ENCODE peak calls at places on chromosomes 13 and 19, in seven cellular contexts. One of them, this sample, is unnamed.

GRCh38 chr19:8631425-8631819 is 989 bp downstream of the NFILZ start:
- DNase-seq in prostate gland: no peak
- DNase-seq in neural progenitor cell: peak
- DNase-seq in esophagus squamous epithelium: no peak
- DNase-seq in H1: no peak
- DNase-seq in PC-3: no peak
- DNase-seq in left ventricle myocardium inferior: no peak
- DNase-seq in this sample: no peak

GRCh38 chr19:12665281-12665573 is 1.3 kb downstream of the MAN2B1 start:
- DNase-seq in left ventricle myocardium inferior: peak
- DNase-seq in prostate gland: no peak
- DNase-seq in esophagus squamous epithelium: peak
- DNase-seq in PC-3: no peak
- DNase-seq in neural progenitor cell: no peak
- DNase-seq in H1: no peak
- DNase-seq in this sample: no peak

GRCh38 chr19:9323557-9323918 is 441 bp upstream of the ZNF559 start:
- DNase-seq in prostate gland: peak
- DNase-seq in neural progenitor cell: no peak
- DNase-seq in PC-3: peak
- DNase-seq in esophagus squamous epithelium: no peak
- DNase-seq in H1: no peak
- DNase-seq in left ventricle myocardium inferior: peak
- DNase-seq in this sample: peak

GRCh38 chr19:52689804-52690394 is 44.9 kb downstream of the ZNF611 start:
- DNase-seq in esophagus squamous epithelium: no peak
- DNase-seq in PC-3: no peak
- DNase-seq in neural progenitor cell: peak
- DNase-seq in H1: no peak
- DNase-seq in prostate gland: peak
- DNase-seq in left ventricle myocardium inferior: peak
- DNase-seq in this sample: peak

GRCh38 chr13:103805771-103806170 is 739.6 kb upstream of the SLC10A2 start:
- DNase-seq in left ventricle myocardium inferior: no peak
- DNase-seq in prostate gland: no peak
- DNase-seq in PC-3: no peak
- DNase-seq in esophagus squamous epithelium: no peak
- DNase-seq in neural progenitor cell: no peak
- DNase-seq in H1: no peak
- DNase-seq in this sample: no peak

GRCh38 chr13:38824342-38824741 is 137.5 kb downstream of the FREM2 start:
- DNase-seq in left ventricle myocardium inferior: no peak
- DNase-seq in H1: no peak
- DNase-seq in prostate gland: no peak
- DNase-seq in esophagus squamous epithelium: no peak
- DNase-seq in PC-3: no peak
- DNase-seq in neural progenitor cell: no peak
- DNase-seq in this sample: no peak

GRCh38 chr13:112967666-112968379 is 1.2 kb upstream of the MCF2L start:
- DNase-seq in left ventricle myocardium inferior: no peak
- DNase-seq in PC-3: no peak
- DNase-seq in prostate gland: no peak
- DNase-seq in esophagus squamous epithelium: no peak
- DNase-seq in neural progenitor cell: peak
- DNase-seq in H1: no peak
- DNase-seq in this sample: no peak

GRCh38 chr19:5324947-5325346 is 15.7 kb downstream of the PTPRS start:
- DNase-seq in prostate gland: no peak
- DNase-seq in esophagus squamous epithelium: no peak
- DNase-seq in left ventricle myocardium inferior: no peak
- DNase-seq in neural progenitor cell: no peak
- DNase-seq in H1: no peak
- DNase-seq in PC-3: no peak
- DNase-seq in this sample: no peak

GRCh38 chr19:907183-907853 is 5.7 kb downstream of the R3HDM4 start:
- DNase-seq in esophagus squamous epithelium: no peak
- DNase-seq in left ventricle myocardium inferior: no peak
- DNase-seq in prostate gland: no peak
- DNase-seq in PC-3: no peak
- DNase-seq in H1: no peak
- DNase-seq in neural progenitor cell: no peak
- DNase-seq in this sample: no peak

GRCh38 chr19:2813235-2814160 is 6.2 kb upstream of the ZNF554 start:
- DNase-seq in esophagus squamous epithelium: no peak
- DNase-seq in left ventricle myocardium inferior: no peak
- DNase-seq in PC-3: no peak
- DNase-seq in H1: no peak
- DNase-seq in neural progenitor cell: no peak
- DNase-seq in prostate gland: no peak
- DNase-seq in this sample: no peak

GRCh38 chr19:1932395-1932794 is 8.6 kb upstream of the CSNK1G2 start:
- DNase-seq in PC-3: no peak
- DNase-seq in left ventricle myocardium inferior: no peak
- DNase-seq in neural progenitor cell: no peak
- DNase-seq in H1: no peak
- DNase-seq in esophagus squamous epithelium: no peak
- DNase-seq in prostate gland: no peak
- DNase-seq in this sample: no peak

GRCh38 chr13:91240341-91240740 is 107.1 kb upstream of the MIR17HG start:
- DNase-seq in PC-3: no peak
- DNase-seq in neural progenitor cell: no peak
- DNase-seq in left ventricle myocardium inferior: no peak
- DNase-seq in prostate gland: no peak
- DNase-seq in esophagus squamous epithelium: no peak
- DNase-seq in H1: no peak
- DNase-seq in this sample: no peak

GRCh38 chr19:36483653-36484052 is 5.7 kb downstream of the ZNF566 start:
- DNase-seq in esophagus squamous epithelium: no peak
- DNase-seq in left ventricle myocardium inferior: no peak
- DNase-seq in H1: no peak
- DNase-seq in PC-3: no peak
- DNase-seq in prostate gland: no peak
- DNase-seq in neural progenitor cell: no peak
- DNase-seq in this sample: no peak

GRCh38 chr13:22517544-22517943 is 663.2 kb upstream of the SGCG start:
- DNase-seq in PC-3: no peak
- DNase-seq in prostate gland: no peak
- DNase-seq in H1: no peak
- DNase-seq in neural progenitor cell: peak
- DNase-seq in esophagus squamous epithelium: no peak
- DNase-seq in left ventricle myocardium inferior: no peak
- DNase-seq in this sample: no peak

GRCh38 chr19:9014809-9015208 is 4.6 kb upstream of the MUC16 start:
- DNase-seq in esophagus squamous epithelium: no peak
- DNase-seq in H1: no peak
- DNase-seq in neural progenitor cell: no peak
- DNase-seq in prostate gland: no peak
- DNase-seq in left ventricle myocardium inferior: no peak
- DNase-seq in PC-3: no peak
- DNase-seq in this sample: no peak

GRCh38 chr19:1074512-1075283 is 7.7 kb downstream of the ARHGAP45 start:
- DNase-seq in prostate gland: peak
- DNase-seq in esophagus squamous epithelium: peak
- DNase-seq in PC-3: peak
- DNase-seq in left ventricle myocardium inferior: peak
- DNase-seq in H1: no peak
- DNase-seq in neural progenitor cell: no peak
- DNase-seq in this sample: peak

GRCh38 chr19:10286803-10287737 is at the start of gene ICAM4:
- DNase-seq in prostate gland: no peak
- DNase-seq in esophagus squamous epithelium: no peak
- DNase-seq in PC-3: no peak
- DNase-seq in neural progenitor cell: peak
- DNase-seq in H1: no peak
- DNase-seq in left ventricle myocardium inferior: peak
- DNase-seq in this sample: no peak

GRCh38 chr13:52949744-52950143 is 78.9 kb upstream of the OLFM4 start:
- DNase-seq in neural progenitor cell: no peak
- DNase-seq in esophagus squamous epithelium: no peak
- DNase-seq in H1: no peak
- DNase-seq in prostate gland: peak
- DNase-seq in PC-3: no peak
- DNase-seq in left ventricle myocardium inferior: peak
- DNase-seq in this sample: peak

GRCh38 chr19:7965921-7966665 is 22.6 kb upstream of the TIMM44 start:
- DNase-seq in neural progenitor cell: no peak
- DNase-seq in PC-3: no peak
- DNase-seq in esophagus squamous epithelium: no peak
- DNase-seq in left ventricle myocardium inferior: no peak
- DNase-seq in H1: no peak
- DNase-seq in prostate gland: no peak
- DNase-seq in this sample: no peak

GRCh38 chr19:3620145-3620816 is 6.3 kb downstream of the CACTIN start:
- DNase-seq in left ventricle myocardium inferior: no peak
- DNase-seq in prostate gland: no peak
- DNase-seq in PC-3: no peak
- DNase-seq in esophagus squamous epithelium: no peak
- DNase-seq in H1: no peak
- DNase-seq in neural progenitor cell: no peak
- DNase-seq in this sample: no peak

GRCh38 chr19:42401365-42402303 is 11.5 kb upstream of the CNFN start:
- DNase-seq in H1: peak
- DNase-seq in esophagus squamous epithelium: no peak
- DNase-seq in left ventricle myocardium inferior: peak
- DNase-seq in neural progenitor cell: peak
- DNase-seq in PC-3: peak
- DNase-seq in prostate gland: peak
- DNase-seq in this sample: peak

GRCh38 chr19:48993175-48994034 is at the start of the genes GYS1 and RUVBL2:
- DNase-seq in H1: peak
- DNase-seq in neural progenitor cell: peak
- DNase-seq in prostate gland: peak
- DNase-seq in esophagus squamous epithelium: peak
- DNase-seq in left ventricle myocardium inferior: peak
- DNase-seq in PC-3: peak
- DNase-seq in this sample: peak

GRCh38 chr13:111372651-111373425 is 52.4 kb downstream of the TEX29 start:
- DNase-seq in PC-3: no peak
- DNase-seq in prostate gland: no peak
- DNase-seq in esophagus squamous epithelium: no peak
- DNase-seq in left ventricle myocardium inferior: no peak
- DNase-seq in neural progenitor cell: no peak
- DNase-seq in H1: no peak
- DNase-seq in this sample: no peak

GRCh38 chr19:35270381-35270811 is 1.6 kb downstream of the USF2 start:
- DNase-seq in left ventricle myocardium inferior: no peak
- DNase-seq in H1: no peak
- DNase-seq in prostate gland: no peak
- DNase-seq in neural progenitor cell: no peak
- DNase-seq in esophagus squamous epithelium: no peak
- DNase-seq in PC-3: no peak
- DNase-seq in this sample: no peak

GRCh38 chr19:35271546-35271945 is 2.8 kb downstream of the USF2 start:
- DNase-seq in PC-3: no peak
- DNase-seq in H1: no peak
- DNase-seq in left ventricle myocardium inferior: no peak
- DNase-seq in prostate gland: no peak
- DNase-seq in esophagus squamous epithelium: no peak
- DNase-seq in neural progenitor cell: no peak
- DNase-seq in this sample: no peak

GRCh38 chr19:35272954-35273649 is 4.3 kb downstream of the USF2 start:
- DNase-seq in esophagus squamous epithelium: no peak
- DNase-seq in H1: no peak
- DNase-seq in prostate gland: no peak
- DNase-seq in neural progenitor cell: no peak
- DNase-seq in PC-3: no peak
- DNase-seq in left ventricle myocardium inferior: no peak
- DNase-seq in this sample: no peak

GRCh38 chr19:35273686-35274259 is 5.0 kb downstream of the USF2 start:
- DNase-seq in esophagus squamous epithelium: no peak
- DNase-seq in H1: no peak
- DNase-seq in neural progenitor cell: no peak
- DNase-seq in PC-3: no peak
- DNase-seq in left ventricle myocardium inferior: no peak
- DNase-seq in prostate gland: no peak
- DNase-seq in this sample: peak

GRCh38 chr19:35272122-35272715 is 3.5 kb downstream of the USF2 start:
- DNase-seq in neural progenitor cell: no peak
- DNase-seq in prostate gland: no peak
- DNase-seq in left ventricle myocardium inferior: no peak
- DNase-seq in H1: no peak
- DNase-seq in esophagus squamous epithelium: no peak
- DNase-seq in PC-3: no peak
- DNase-seq in this sample: no peak
- H3K27ac ChIP-seq in neural progenitor cell: no peak
- H3K27ac ChIP-seq in prostate gland: no peak
- H3K27ac ChIP-seq in left ventricle myocardium inferior: no peak
- H3K27ac ChIP-seq in H1: no peak
- H3K27ac ChIP-seq in esophagus squamous epithelium: no peak
- H3K27ac ChIP-seq in PC-3: no peak
- H3K27ac ChIP-seq in this sample: peak

DNA sequence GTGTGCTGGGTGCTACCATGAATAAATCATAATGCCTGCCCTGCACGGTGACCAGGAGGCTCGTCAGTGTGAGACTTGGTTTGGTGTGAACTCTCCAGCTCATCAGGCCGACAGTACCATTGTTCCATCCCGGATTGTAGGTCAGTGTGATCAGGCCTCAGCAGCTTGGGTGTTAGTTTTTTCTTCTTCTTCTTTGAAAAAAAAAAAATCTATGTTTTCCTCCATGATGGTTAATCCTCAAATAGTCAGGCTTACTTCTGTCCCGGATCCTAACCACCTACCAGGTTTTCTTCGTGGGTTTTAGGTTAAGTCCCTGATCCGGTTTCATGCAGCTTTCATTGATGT is 8.3 kb upstream of the AMER2 start:
- DNase-seq in left ventricle myocardium inferior: no peak
- DNase-seq in esophagus squamous epithelium: no peak
- DNase-seq in PC-3: no peak
- DNase-seq in H1: no peak
- DNase-seq in neural progenitor cell: no peak
- DNase-seq in prostate gland: no peak
- DNase-seq in this sample: no peak
- H3K27ac ChIP-seq in left ventricle myocardium inferior: no peak
- H3K27ac ChIP-seq in esophagus squamous epithelium: no peak
- H3K27ac ChIP-seq in PC-3: no peak
- H3K27ac ChIP-seq in H1: no peak
- H3K27ac ChIP-seq in neural progenitor cell: no peak
- H3K27ac ChIP-seq in prostate gland: no peak
- H3K27ac ChIP-seq in this sample: peak

DNA sequence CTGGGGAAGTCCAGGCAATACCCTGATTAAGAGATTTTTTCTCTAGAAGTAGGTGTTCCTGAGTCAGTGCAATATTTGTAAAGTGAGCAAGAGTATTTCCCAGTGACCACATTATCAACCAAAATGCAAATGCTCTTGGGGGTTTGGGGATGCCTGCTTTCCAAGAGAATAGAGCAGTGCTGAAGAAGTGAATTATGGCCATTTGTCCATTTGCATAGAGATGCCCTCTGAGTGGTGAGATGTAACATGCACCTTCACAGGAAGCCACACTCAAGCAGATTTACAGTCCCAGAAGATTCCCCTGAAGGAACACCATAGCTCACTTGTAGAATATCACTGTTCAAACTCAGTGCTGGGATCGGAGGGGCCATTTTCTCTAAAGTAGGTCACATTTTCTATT is 71.8 kb downstream of the TNFSF11 start:
- DNase-seq in H1: no peak
- DNase-seq in prostate gland: no peak
- DNase-seq in esophagus squamous epithelium: no peak
- DNase-seq in neural progenitor cell: no peak
- DNase-seq in left ventricle myocardium inferior: no peak
- DNase-seq in PC-3: no peak
- DNase-seq in this sample: no peak
- H3K27ac ChIP-seq in H1: no peak
- H3K27ac ChIP-seq in prostate gland: no peak
- H3K27ac ChIP-seq in esophagus squamous epithelium: no peak
- H3K27ac ChIP-seq in neural progenitor cell: no peak
- H3K27ac ChIP-seq in left ventricle myocardium inferior: no peak
- H3K27ac ChIP-seq in PC-3: no peak
- H3K27ac ChIP-seq in this sample: no peak

GRCh38 chr19:29677001-29677781 is 11.9 kb downstream of the PLEKHF1 start:
- DNase-seq in esophagus squamous epithelium: no peak
- DNase-seq in neural progenitor cell: no peak
- DNase-seq in left ventricle myocardium inferior: no peak
- DNase-seq in H1: no peak
- DNase-seq in PC-3: no peak
- DNase-seq in prostate gland: no peak
- DNase-seq in this sample: no peak
- H3K27ac ChIP-seq in esophagus squamous epithelium: peak
- H3K27ac ChIP-seq in neural progenitor cell: no peak
- H3K27ac ChIP-seq in left ventricle myocardium inferior: peak
- H3K27ac ChIP-seq in H1: no peak
- H3K27ac ChIP-seq in PC-3: no peak
- H3K27ac ChIP-seq in prostate gland: peak
- H3K27ac ChIP-seq in this sample: peak

This sample was measured in dorsolateral prefrontal cortex.